ENCODE peak calls at places on chromosomes 6 and 20, in ten cellular contexts. R is epithelial cell of esophagus, H is cardiac muscle cell, L is BJ, U is esophagus squamous epithelium, X is brain microvascular endothelial cell, J is fibroblast of lung, M is hepatocyte, Q is spleen, B is endothelial cell of umbilical vein. Y is an unnamed sample.

GRCh38 chr6:73523434-73524123 is 2.7 kb upstream of the EEF1A1 start:
- DNase-seq in R (peak), H (no peak), L (no peak), U (peak), X (no peak), J (peak), M (peak), Q (peak), B (peak), Y (no peak)

GRCh38 chr20:3740600-3741301 is 8.3 kb downstream of the HSPA12B start:
- DNase-seq in R (no peak), H (no peak), L (no peak), U (no peak), X (no peak), J (no peak), M (no peak), Q (no peak), B (no peak), Y (no peak)

GRCh38 chr6:31587791-31588777 is 2.0 kb downstream of the LST1 start:
- DNase-seq in R (no peak), H (no peak), L (no peak), U (no peak), X (no peak), J (no peak), M (no peak), Q (no peak), B (no peak), Y (no peak)

GRCh38 chr6:56657364-56657763 is 14.7 kb upstream of the DST start:
- DNase-seq in R (no peak), H (no peak), L (no peak), U (no peak), X (no peak), J (no peak), M (no peak), Q (no peak), B (no peak), Y (no peak)

GRCh38 chr6:31765910-31766794 is 3.7 kb downstream of the SAPCD1 start:
- DNase-seq in R (no peak), H (peak), L (no peak), U (no peak), X (no peak), J (no peak), M (no peak), Q (peak), B (peak), Y (no peak)

GRCh38 chr6:15498640-15499039 is 164.2 kb downstream of the DTNBP1 start:
- DNase-seq in R (peak), H (no peak), L (no peak), U (no peak), X (no peak), J (peak), M (no peak), Q (no peak), B (no peak), Y (no peak)

GRCh38 chr6:29011276-29011734 is 6.2 kb upstream of the ZNF311 start:
- DNase-seq in R (peak), H (peak), L (no peak), U (no peak), X (peak), J (peak), M (peak), Q (no peak), B (peak), Y (no peak)

GRCh38 chr6:126605089-126605488 is 265.2 kb downstream of the CENPW start:
- DNase-seq in R (no peak), H (no peak), L (no peak), U (no peak), X (no peak), J (no peak), M (no peak), Q (no peak), B (no peak), Y (no peak)

GRCh38 chr6:91730710-91731109 is 1143.8 kb upstream of the MAP3K7 start:
- DNase-seq in R (no peak), H (no peak), L (no peak), U (no peak), X (no peak), J (no peak), M (no peak), Q (no peak), B (no peak), Y (no peak)

DNA sequence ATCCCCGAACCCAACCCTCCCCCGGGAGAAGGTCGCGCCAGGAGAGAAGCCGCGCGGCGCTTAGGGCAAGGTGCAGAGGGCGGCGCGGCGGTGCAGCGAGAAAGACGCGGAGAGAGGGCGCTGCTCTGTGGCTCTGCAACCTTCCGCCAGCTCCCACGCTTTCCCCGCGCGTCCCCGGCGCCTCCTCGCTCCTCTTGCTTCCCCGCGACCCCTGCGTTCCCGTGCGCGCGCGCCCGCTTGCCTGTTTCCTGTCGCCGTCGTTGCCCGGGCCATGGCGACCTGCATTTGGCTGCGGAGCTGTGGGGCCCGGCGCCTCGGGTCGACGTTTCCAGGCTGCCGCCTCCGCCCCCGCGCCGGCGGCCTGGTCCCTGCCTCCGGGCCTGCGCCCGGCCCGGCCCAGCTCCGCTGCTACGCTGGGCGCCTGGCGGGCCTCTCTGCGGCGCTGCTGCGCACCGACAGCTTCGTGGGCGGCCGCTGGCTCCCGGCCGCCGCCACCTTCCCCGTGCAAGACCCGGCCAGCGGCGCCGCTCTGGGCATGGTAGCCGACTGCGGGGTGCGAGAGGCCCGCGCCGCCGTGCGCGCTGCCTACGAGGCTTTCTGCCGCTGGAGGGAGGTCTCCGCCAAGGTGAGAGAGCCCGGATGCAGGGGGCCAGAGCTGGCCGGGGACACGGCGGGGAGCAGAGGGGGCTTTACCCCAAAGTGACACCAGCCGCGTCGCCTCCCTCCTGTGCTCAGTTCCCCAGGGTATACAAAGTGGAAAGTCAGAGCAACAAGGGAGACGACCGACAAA is at the start of gene ALDH5A1:
- DNase-seq in R (peak), H (peak), L (no peak), U (peak), X (peak), J (peak), M (peak), Q (peak), B (peak), Y (no peak)
- TF ChIP-seq CTCF in R (peak), H (peak), L (peak), U (peak), X (peak), J (peak), M (peak), Q (peak), B (peak), Y (peak)

DNA sequence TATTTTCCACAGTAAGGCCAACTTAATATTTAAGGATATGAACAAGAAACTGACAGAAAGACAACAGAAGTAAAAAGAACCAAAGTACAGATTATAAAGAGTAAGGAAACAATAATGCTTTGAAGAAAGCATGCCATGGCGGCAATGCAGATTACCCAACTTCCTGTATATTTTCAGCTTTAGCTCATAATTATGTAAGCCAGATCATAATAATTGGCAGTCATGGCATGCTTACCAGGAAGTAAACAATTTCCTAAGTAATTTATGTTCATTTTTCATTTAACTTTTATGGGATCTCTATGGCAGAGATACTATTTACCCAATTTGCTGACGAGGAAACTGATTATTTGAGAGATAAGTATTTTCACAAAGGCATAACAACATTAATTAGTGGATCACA is 988.7 kb downstream of the HACE1 start:
- DNase-seq in R (peak), H (no peak), L (no peak), U (no peak), X (no peak), J (no peak), M (no peak), Q (no peak), B (no peak), Y (no peak)
- H3K4me3 ChIP-seq in R (no peak), H (no peak), L (no peak), U (no peak), X (no peak), J (no peak), M (no peak), Q (no peak), B (no peak), Y (no peak)

DNA sequence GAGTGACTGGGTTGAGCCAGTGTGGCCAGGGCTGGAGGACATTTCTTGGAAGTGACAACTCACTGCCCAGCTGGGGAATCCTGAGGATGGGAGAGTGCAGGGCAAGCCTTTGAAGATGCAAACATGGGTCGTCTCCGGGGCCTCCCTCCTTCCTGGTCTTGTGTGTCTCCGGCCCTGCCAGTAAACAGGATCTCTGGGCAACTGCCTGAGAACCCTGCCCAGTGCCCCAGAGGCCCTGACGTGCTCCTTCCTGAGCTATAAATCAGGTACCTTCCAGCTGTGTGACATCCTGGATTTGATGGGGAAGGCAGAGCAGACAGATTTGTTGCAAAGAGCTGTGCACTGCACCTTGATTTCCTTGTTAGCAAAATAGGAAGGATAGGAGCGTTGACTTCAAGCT is 12.9 kb upstream of the TCF15 start:
- DNase-seq in R (no peak), H (no peak), L (no peak), U (no peak), X (no peak), J (no peak), M (no peak), Q (no peak), B (no peak), Y (no peak)
- TF ChIP-seq CTCF in R (no peak), H (no peak), L (no peak), U (no peak), X (no peak), J (no peak), M (no peak), Q (no peak), B (no peak), Y (no peak)

DNA sequence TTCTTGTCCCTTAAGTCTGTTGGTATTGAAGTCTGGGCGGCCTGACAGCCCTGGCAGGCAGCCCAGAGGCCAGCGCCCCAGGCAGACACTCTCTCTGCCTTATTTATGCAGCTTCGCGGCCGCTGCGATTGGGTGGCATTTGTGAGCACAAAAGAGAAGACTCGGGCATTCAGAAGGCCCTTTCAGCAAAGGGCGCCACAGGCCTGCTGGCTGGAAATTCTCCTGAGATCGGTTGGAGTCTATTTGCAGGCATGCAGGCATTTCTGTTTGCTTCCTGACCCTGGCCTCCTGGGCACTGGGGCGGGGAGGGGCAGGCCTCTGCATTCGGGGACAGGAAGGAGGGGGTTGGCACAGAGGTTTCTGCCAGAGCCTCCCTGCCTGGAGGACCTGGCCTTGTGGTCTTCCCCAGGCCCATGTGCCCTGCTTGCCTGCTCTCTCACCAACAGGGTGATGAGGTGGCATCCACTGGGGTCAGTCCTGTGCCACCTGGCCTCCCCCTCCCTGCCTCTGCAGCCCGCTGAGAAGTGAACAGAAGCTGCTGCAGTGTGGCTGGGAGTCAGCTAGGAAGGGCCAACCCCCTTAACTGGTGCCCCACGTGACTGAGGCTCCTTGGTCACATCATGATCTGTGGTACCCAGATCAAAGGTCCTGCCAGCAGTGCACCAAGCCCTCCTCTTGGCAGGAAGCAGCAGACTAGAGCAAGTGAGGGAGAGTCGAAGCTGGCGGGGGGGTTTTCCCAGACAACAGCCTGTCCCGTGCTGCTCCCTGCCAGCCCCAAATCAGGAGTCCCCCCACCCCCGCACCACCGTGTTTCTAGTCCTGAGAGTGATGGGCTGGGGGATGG is 16.6 kb upstream of the CCDC167 start:
- DNase-seq in R (peak), H (peak), L (no peak), U (no peak), X (no peak), J (no peak), M (peak), Q (peak), B (no peak), Y (no peak)
- H3K4me3 ChIP-seq in R (no peak), H (no peak), L (no peak), U (no peak), X (no peak), J (no peak), M (no peak), Q (peak), B (no peak), Y (no peak)

GRCh38 chr6:17093692-17094091 is 8.2 kb upstream of the STMND1 start:
- DNase-seq in R (peak), H (peak), L (no peak), U (no peak), X (no peak), J (no peak), M (no peak), Q (no peak), B (no peak), Y (no peak)
- TF ChIP-seq CTCF in R (peak), H (no peak), L (peak), U (no peak), X (peak), J (peak), M (peak), Q (no peak), B (peak), Y (peak)

DNA sequence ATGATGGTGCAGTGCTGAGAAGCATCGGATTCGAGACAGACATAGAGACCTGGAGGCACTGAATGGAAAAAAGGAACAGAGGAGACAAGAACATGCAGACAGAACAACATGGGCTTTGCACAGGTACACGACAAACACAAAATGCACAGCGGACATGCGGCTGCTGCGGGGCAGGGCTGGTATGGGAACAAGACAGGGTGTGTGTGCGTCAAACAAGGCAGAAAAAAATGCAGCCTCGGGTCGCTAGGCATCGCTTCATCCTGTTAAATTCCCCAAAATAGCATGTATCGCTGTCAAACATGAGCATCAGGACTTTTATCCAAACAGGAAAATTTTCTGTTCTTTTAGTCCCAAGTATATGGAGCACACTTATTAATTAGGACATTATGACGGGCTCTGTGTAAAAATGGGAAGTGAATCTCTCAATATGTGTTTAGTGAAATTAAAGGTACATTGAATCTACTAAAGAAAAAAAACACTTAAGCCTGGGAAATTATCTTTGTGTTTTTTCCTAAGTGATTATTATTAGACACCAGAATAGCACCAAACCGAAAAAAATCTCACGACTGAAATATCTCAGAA is 36.1 kb upstream of the TBXT start:
- DNase-seq in R (no peak), H (no peak), L (no peak), U (no peak), X (no peak), J (no peak), M (no peak), Q (no peak), B (no peak), Y (no peak)
- H3K4me3 ChIP-seq in R (no peak), H (no peak), L (no peak), U (no peak), X (no peak), J (no peak), M (no peak), Q (no peak), B (no peak), Y (no peak)

DNA sequence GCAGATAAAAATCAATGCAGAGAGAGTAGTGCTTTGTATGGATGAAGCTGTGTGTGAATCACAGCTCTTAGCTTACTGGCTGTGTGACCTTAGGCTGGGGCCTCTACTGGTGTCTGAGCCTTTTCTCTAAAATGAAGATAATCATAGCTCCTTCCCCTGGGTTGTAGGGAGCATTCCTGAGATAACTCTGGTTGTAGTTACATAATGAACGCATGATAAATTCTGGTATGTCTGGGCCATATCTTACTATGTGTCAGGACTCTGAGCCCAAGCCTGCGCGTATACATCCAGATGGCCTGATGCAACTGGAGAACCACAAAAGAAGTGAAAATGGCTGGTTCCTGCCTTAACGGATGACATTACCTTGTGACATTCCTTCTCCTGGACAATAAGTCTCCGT is 19.5 kb downstream of the ANGPT4 start:
- DNase-seq in R (no peak), H (no peak), L (no peak), U (no peak), X (peak), J (no peak), M (no peak), Q (no peak), B (no peak), Y (no peak)
- TF ChIP-seq CTCF in R (no peak), H (no peak), L (no peak), U (no peak), X (no peak), J (no peak), M (no peak), Q (no peak), B (no peak), Y (no peak)

DNA sequence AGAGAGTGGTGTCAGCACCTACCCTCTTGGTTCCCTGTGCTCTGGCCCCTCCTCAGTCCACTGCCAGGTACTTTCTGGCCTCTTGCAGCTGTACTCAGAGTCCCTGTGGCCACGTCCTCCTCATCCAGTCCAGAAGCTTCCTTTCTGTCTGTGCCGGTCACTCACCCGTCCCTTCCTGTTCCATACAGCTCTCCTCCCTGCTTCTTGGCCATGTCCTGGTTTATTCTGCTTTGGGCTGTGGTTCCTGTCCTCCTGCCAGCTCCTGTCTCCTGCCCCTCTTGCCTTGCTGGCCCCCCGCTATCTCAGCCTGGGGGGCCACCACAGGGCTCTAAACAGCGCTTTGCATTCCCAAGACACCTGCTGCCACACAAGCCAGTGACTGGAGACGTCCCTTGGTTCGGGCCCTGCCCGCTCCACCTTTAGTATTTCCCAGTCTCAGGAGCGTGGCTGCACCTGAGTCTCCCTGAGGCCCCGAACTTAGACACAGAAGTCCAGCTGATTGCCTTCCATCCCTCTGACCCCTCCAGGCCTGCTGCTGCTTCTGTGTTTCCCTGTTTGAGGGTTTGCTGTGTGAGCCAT is 15.5 kb upstream of the RBM38 start:
- DNase-seq in R (no peak), H (no peak), L (no peak), U (no peak), X (no peak), J (no peak), M (no peak), Q (no peak), B (no peak), Y (no peak)
- H3K4me3 ChIP-seq in R (no peak), H (no peak), L (no peak), U (no peak), X (no peak), J (no peak), M (no peak), Q (no peak), B (no peak), Y (no peak)

Y was measured in epithelial cell of proximal tubule.